ENCODE peak calls at places on chromosomes 16 and 17, in eight cellular contexts. I is colonic mucosa, R is fibroblast of lung, F is AG09309, W is heart left ventricle, K is upper lobe of right lung, M is astrocyte of the spinal cord, Z is AG04450. X is an unnamed sample.

GRCh38 chr17:63622571-63623390 is 564 bp downstream of the MAP3K3 start:
- DNase-seq in I (peak), R (peak), F (no peak), W (peak), K (peak), M (peak), Z (no peak), X (peak)

GRCh38 chr17:72400488-72400827 is 279.6 kb downstream of the SOX9 start:
- DNase-seq in I (no peak), R (no peak), F (no peak), W (no peak), K (no peak), M (no peak), Z (no peak), X (no peak)

GRCh38 chr17:22193113-22193512 is 500.8 kb downstream of the KCNJ18 start:
- DNase-seq in I (no peak), R (no peak), F (no peak), W (no peak), K (peak), M (no peak), Z (no peak), X (no peak)

GRCh38 chr17:7438050-7438614 is 1.2 kb upstream of the FGF11 start:
- DNase-seq in I (peak), R (no peak), F (no peak), W (peak), K (peak), M (no peak), Z (no peak), X (peak)

GRCh38 chr17:602436-602835 is 112.2 kb downstream of the VPS53 start:
- DNase-seq in I (no peak), R (no peak), F (peak), W (no peak), K (no peak), M (peak), Z (no peak), X (no peak)

GRCh38 chr16:58426960-58427359 is 34.7 kb downstream of the GINS3 start:
- DNase-seq in I (no peak), R (no peak), F (no peak), W (peak), K (no peak), M (no peak), Z (no peak), X (no peak)

GRCh38 chr16:87344165-87344930 is 27.2 kb upstream of the C16orf95 start:
- DNase-seq in I (no peak), R (no peak), F (no peak), W (no peak), K (no peak), M (peak), Z (no peak), X (no peak)

GRCh38 chr17:67546578-67547527 is 169.8 kb downstream of the PITPNC1 start:
- DNase-seq in I (peak), R (peak), F (peak), W (peak), K (peak), M (peak), Z (no peak), X (peak)

GRCh38 chr16:67650023-67650422 is 5.1 kb downstream of the CARMIL2 start:
- DNase-seq in I (no peak), R (no peak), F (no peak), W (no peak), K (no peak), M (no peak), Z (no peak), X (no peak)

GRCh38 chr17:79574108-79574507 is 36.7 kb downstream of the RBFOX3 start:
- DNase-seq in I (no peak), R (no peak), F (no peak), W (no peak), K (no peak), M (no peak), Z (no peak), X (no peak)

GRCh38 chr16:19844945-19845641 is 39.6 kb downstream of the GPRC5B start:
- DNase-seq in I (no peak), R (peak), F (peak), W (no peak), K (no peak), M (peak), Z (peak), X (no peak)

GRCh38 chr17:39197380-39198185 is at the start of gene CACNB1:
- DNase-seq in I (peak), R (peak), F (no peak), W (peak), K (peak), M (peak), Z (peak), X (peak)

GRCh38 chr17:8707232-8707590 is 37.4 kb downstream of the CCDC42 start:
- DNase-seq in I (no peak), R (no peak), F (no peak), W (no peak), K (no peak), M (no peak), Z (no peak), X (no peak)

GRCh38 chr17:78488867-78489634 is 88.1 kb downstream of the DNAH17 start:
- DNase-seq in I (no peak), R (no peak), F (no peak), W (no peak), K (no peak), M (no peak), Z (no peak), X (no peak)

GRCh38 chr17:30426292-30426691 is 47.6 kb downstream of the CPD start:
- DNase-seq in I (no peak), R (no peak), F (no peak), W (no peak), K (no peak), M (no peak), Z (no peak), X (no peak)

GRCh38 chr16:66740010-66740409 is 11.4 kb downstream of the DYNC1LI2 start:
- DNase-seq in I (peak), R (peak), F (no peak), W (no peak), K (no peak), M (peak), Z (no peak), X (peak)

GRCh38 chr17:40548491-40548981 is 16.7 kb downstream of the CCR7 start:
- DNase-seq in I (peak), R (no peak), F (no peak), W (no peak), K (no peak), M (no peak), Z (no peak), X (no peak)

GRCh38 chr16:2386990-2387389 is 42.3 kb upstream of the CCNF start:
- DNase-seq in I (no peak), R (no peak), F (no peak), W (no peak), K (no peak), M (no peak), Z (no peak), X (no peak)
- TF ChIP-seq CTCF in I (no peak), R (peak), F (peak), W (no peak), K (no peak), M (peak), Z (peak), X (peak)

DNA sequence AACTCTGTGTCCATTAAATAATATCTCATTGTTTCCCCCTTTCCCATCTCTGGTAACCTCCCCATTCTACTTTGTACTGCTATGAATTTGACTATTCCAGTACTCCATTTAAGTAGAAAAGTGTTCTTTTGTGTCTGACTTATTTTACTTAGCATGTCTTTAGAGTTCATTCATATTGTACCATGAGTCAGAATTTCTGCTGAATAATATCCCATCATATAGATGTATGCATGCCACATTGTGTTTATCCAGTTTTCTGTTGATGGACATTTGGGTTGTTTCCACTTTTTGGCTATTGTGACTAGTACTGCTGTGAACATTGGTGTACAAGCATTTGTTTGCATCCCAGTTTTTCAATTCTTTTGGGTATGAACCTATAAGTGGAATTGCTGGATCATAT is 6.0 kb downstream of the PPM1D start:
- DNase-seq in I (no peak), R (no peak), F (no peak), W (no peak), K (no peak), M (no peak), Z (no peak), X (no peak)
- TF ChIP-seq CTCF in I (no peak), R (no peak), F (no peak), W (no peak), K (no peak), M (no peak), Z (no peak), X (no peak)

GRCh38 chr17:74006366-74006765 is 197.1 kb upstream of the RPL38 start:
- DNase-seq in I (no peak), R (no peak), F (no peak), W (no peak), K (no peak), M (no peak), Z (no peak), X (no peak)

GRCh38 chr17:74010903-74011302 is 192.6 kb upstream of the RPL38 start:
- DNase-seq in I (no peak), R (no peak), F (no peak), W (no peak), K (no peak), M (no peak), Z (no peak), X (no peak)

GRCh38 chr17:74011963-74012362 is 191.5 kb upstream of the RPL38 start:
- DNase-seq in I (no peak), R (no peak), F (no peak), W (no peak), K (no peak), M (no peak), Z (no peak), X (no peak)

GRCh38 chr17:74005790-74006189 is 197.7 kb upstream of the RPL38 start:
- DNase-seq in I (no peak), R (no peak), F (no peak), W (no peak), K (no peak), M (no peak), Z (no peak), X (no peak)

GRCh38 chr17:74008196-74008595 is 195.3 kb upstream of the RPL38 start:
- DNase-seq in I (no peak), R (no peak), F (no peak), W (no peak), K (no peak), M (no peak), Z (no peak), X (peak)
- TF ChIP-seq CTCF in I (no peak), R (no peak), F (no peak), W (peak), K (no peak), M (peak), Z (no peak), X (no peak)

GRCh38 chr16:79645701-79646100 is 45.2 kb upstream of the MAF start:
- DNase-seq in I (no peak), R (no peak), F (no peak), W (no peak), K (no peak), M (no peak), Z (no peak), X (no peak)

GRCh38 chr16:79648846-79649245 is 48.3 kb upstream of the MAF start:
- DNase-seq in I (no peak), R (no peak), F (no peak), W (no peak), K (no peak), M (no peak), Z (no peak), X (no peak)

GRCh38 chr16:79647586-79647985 is 47.0 kb upstream of the MAF start:
- DNase-seq in I (no peak), R (no peak), F (no peak), W (no peak), K (no peak), M (no peak), Z (no peak), X (no peak)

GRCh38 chr16:79642652-79643051 is 42.1 kb upstream of the MAF start:
- DNase-seq in I (no peak), R (no peak), F (no peak), W (no peak), K (no peak), M (no peak), Z (no peak), X (no peak)

GRCh38 chr16:79644977-79645667 is 44.6 kb upstream of the MAF start:
- DNase-seq in I (no peak), R (no peak), F (peak), W (no peak), K (no peak), M (no peak), Z (no peak), X (no peak)
- TF ChIP-seq CTCF in I (no peak), R (no peak), F (no peak), W (no peak), K (no peak), M (no peak), Z (no peak), X (no peak)

GRCh38 chr17:31512796-31513195 is 121.3 kb downstream of the RAB11FIP4 start:
- DNase-seq in I (no peak), R (no peak), F (no peak), W (no peak), K (no peak), M (no peak), Z (no peak), X (no peak)
- TF ChIP-seq CTCF in I (no peak), R (no peak), F (no peak), W (no peak), K (no peak), M (no peak), Z (no peak), X (no peak)

DNA sequence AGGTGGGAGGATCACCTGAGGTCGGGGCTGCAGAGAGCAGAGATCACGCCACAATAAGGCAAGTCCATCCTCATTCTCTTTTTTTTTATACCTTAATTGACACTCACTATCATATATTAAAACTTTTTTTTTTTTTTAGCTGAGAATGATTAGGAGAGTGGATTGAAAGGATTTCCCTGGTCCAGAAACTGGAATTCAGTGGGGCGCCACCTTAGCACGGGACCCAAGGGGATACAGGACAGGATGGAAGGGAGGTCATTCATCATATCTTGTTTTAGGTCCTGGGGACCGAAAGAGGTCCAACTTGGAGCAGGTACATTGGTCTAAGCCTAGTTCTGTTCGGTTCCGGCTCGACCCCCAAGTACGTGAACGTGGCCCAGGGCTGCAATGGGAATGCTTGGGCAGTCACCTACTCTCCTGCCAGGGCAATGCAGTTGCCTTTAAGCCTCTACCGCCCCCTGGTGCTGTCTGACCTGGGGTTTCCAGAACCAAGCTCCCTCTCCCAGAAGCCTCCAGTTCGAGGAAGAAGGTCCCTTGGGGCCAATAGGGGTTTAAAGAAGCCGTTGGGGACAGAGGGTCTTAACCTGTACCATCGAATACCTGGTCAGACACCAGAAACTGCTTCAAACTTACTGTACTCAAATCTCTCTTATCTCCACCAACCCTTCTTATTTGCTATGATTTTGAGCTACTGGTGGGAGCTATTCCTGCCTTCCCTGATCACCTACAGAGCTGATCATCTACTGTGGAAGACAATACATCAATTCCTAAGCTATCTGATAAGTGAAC is 19.9 kb upstream of the GPATCH8 start:
- DNase-seq in I (peak), R (peak), F (no peak), W (peak), K (peak), M (peak), Z (no peak), X (peak)
- TF ChIP-seq CTCF in I (peak), R (peak), F (peak), W (peak), K (peak), M (peak), Z (peak), X (peak)

GRCh38 chr17:29158515-29159275 is 21.5 kb downstream of the MYO18A start:
- DNase-seq in I (no peak), R (peak), F (no peak), W (no peak), K (no peak), M (peak), Z (peak), X (no peak)
- TF ChIP-seq CTCF in I (no peak), R (no peak), F (no peak), W (no peak), K (no peak), M (no peak), Z (no peak), X (no peak)

X was measured in GM12865.